ENCODE peak calls at places on chromosomes 6 and 20, in nine cellular contexts. H, M, C, Q, R, L, Z, N and Y are unnamed samples.
A peak's percentile ranks its signal among the peaks of the same experiment; 100 is the strongest.

GRCh38 chr6:97947841-97948240 is 664.8 kb upstream of the MMS22L start:
- DNase-seq in H (no peak), M (peak; percentile 57), C (no peak), Q (peak; percentile 3), R (no peak), L (peak; percentile 10), Z (no peak), N (no peak), Y (no peak)

GRCh38 chr20:10059006-10059405 is 24.2 kb downstream of the ANKEF1 start:
- DNase-seq in H (no peak), M (no peak), C (no peak), Q (no peak), R (no peak), L (no peak), Z (no peak), N (no peak), Y (no peak)

GRCh38 chr6:79077680-79078056 is 386 bp downstream of the PHIP start:
- DNase-seq in H (peak; percentile 52), M (no peak), C (no peak), Q (no peak), R (no peak), L (no peak), Z (no peak), N (no peak), Y (no peak)

GRCh38 chr6:80439721-80440488 is 333.4 kb downstream of the BCKDHB start:
- DNase-seq in H (no peak), M (no peak), C (no peak), Q (no peak), R (no peak), L (no peak), Z (no peak), N (no peak), Y (no peak)

GRCh38 chr6:156866181-156866862 is 89.1 kb downstream of the ARID1B start:
- DNase-seq in H (no peak), M (peak; percentile 46), C (no peak), Q (no peak), R (no peak), L (no peak), Z (no peak), N (no peak), Y (no peak)

GRCh38 chr6:21500314-21500713 is 93.2 kb upstream of the SOX4 start:
- DNase-seq in H (peak; percentile 44), M (no peak), C (no peak), Q (no peak), R (no peak), L (peak; percentile 77), Z (no peak), N (no peak), Y (no peak)

GRCh38 chr6:34516391-34517324 is 39.5 kb downstream of the SPDEF start:
- DNase-seq in H (peak; percentile 18), M (no peak), C (peak; percentile 44), Q (no peak), R (peak; percentile 61), L (no peak), Z (peak; percentile 46), N (no peak), Y (no peak)

GRCh38 chr6:60952500-60952899 is 1333.5 kb downstream of the KHDRBS2 start:
- DNase-seq in H (no peak), M (no peak), C (no peak), Q (no peak), R (no peak), L (no peak), Z (no peak), N (no peak), Y (no peak)

GRCh38 chr6:39268721-39269120 is 39.4 kb upstream of the KCNK5 start:
- DNase-seq in H (no peak), M (no peak), C (no peak), Q (no peak), R (no peak), L (no peak), Z (no peak), N (no peak), Y (no peak)

GRCh38 chr20:59751075-59751711 is 146.9 kb downstream of the PHACTR3 start:
- DNase-seq in H (peak; percentile 62), M (peak; percentile 41), C (peak; percentile 72), Q (peak; percentile 14), R (peak; percentile 86), L (peak; percentile 86), Z (peak; percentile 69), N (peak; percentile 53), Y (peak; percentile 33)

GRCh38 chr20:37494796-37495195 is 26.3 kb upstream of the NNAT start:
- DNase-seq in H (peak; percentile 71), M (no peak), C (no peak), Q (no peak), R (no peak), L (no peak), Z (no peak), N (no peak), Y (no peak)

GRCh38 chr6:39225946-39226437 is 3.3 kb downstream of the KCNK5 start:
- DNase-seq in H (no peak), M (no peak), C (no peak), Q (no peak), R (peak; percentile 84), L (no peak), Z (peak; percentile 60), N (no peak), Y (no peak)